ENCODE peak calls at places on chromosomes 5 and 9, in five cellular contexts. One of them, this sample, is unnamed.

GRCh38 chr5:16108418-16108817 is 71.2 kb downstream of the MARCHF11 start:
- DNase-seq in epithelial cell of esophagus: no peak
- DNase-seq in coronary artery: no peak
- DNase-seq in fibroblast of villous mesenchyme: no peak
- DNase-seq in psoas muscle: no peak
- DNase-seq in this sample: no peak

GRCh38 chr9:114031948-114032688 is 46.0 kb downstream of the AMBP start:
- DNase-seq in epithelial cell of esophagus: no peak
- DNase-seq in coronary artery: peak
- DNase-seq in fibroblast of villous mesenchyme: no peak
- DNase-seq in psoas muscle: no peak
- DNase-seq in this sample: no peak

GRCh38 chr9:129907196-129907595 is 71.9 kb downstream of the USP20 start:
- DNase-seq in epithelial cell of esophagus: peak
- DNase-seq in coronary artery: no peak
- DNase-seq in fibroblast of villous mesenchyme: no peak
- DNase-seq in psoas muscle: no peak
- DNase-seq in this sample: no peak

GRCh38 chr9:87684627-87685204 is 41.2 kb upstream of the CTSL start:
- DNase-seq in epithelial cell of esophagus: peak
- DNase-seq in coronary artery: no peak
- DNase-seq in fibroblast of villous mesenchyme: peak
- DNase-seq in psoas muscle: peak
- DNase-seq in this sample: no peak

GRCh38 chr5:89849819-89850515 is 559.6 kb downstream of the CETN3 start:
- DNase-seq in epithelial cell of esophagus: no peak
- DNase-seq in coronary artery: no peak
- DNase-seq in fibroblast of villous mesenchyme: peak
- DNase-seq in psoas muscle: no peak
- DNase-seq in this sample: peak

GRCh38 chr5:144032375-144032774 is 138.1 kb downstream of the YIPF5 start:
- DNase-seq in epithelial cell of esophagus: no peak
- DNase-seq in coronary artery: no peak
- DNase-seq in fibroblast of villous mesenchyme: no peak
- DNase-seq in psoas muscle: peak
- DNase-seq in this sample: no peak

GRCh38 chr9:106920701-106921283 is 57.8 kb downstream of the ZNF462 start:
- DNase-seq in epithelial cell of esophagus: peak
- DNase-seq in coronary artery: no peak
- DNase-seq in fibroblast of villous mesenchyme: peak
- DNase-seq in psoas muscle: no peak
- DNase-seq in this sample: peak

GRCh38 chr9:92943062-92943616 is 4.2 kb upstream of the FGD3 start:
- DNase-seq in epithelial cell of esophagus: no peak
- DNase-seq in coronary artery: no peak
- DNase-seq in fibroblast of villous mesenchyme: no peak
- DNase-seq in psoas muscle: peak
- DNase-seq in this sample: no peak

GRCh38 chr9:112489039-112489546 is 2.5 kb downstream of the KIAA1958 start:
- DNase-seq in epithelial cell of esophagus: no peak
- DNase-seq in coronary artery: no peak
- DNase-seq in fibroblast of villous mesenchyme: no peak
- DNase-seq in psoas muscle: no peak
- DNase-seq in this sample: no peak

GRCh38 chr9:111645806-111646205 is 14.7 kb downstream of the DNAJC25 start:
- DNase-seq in epithelial cell of esophagus: peak
- DNase-seq in coronary artery: no peak
- DNase-seq in fibroblast of villous mesenchyme: peak
- DNase-seq in psoas muscle: no peak
- DNase-seq in this sample: no peak

GRCh38 chr9:127692071-127692470 is 14.7 kb upstream of the CFAP157 start:
- DNase-seq in epithelial cell of esophagus: no peak
- DNase-seq in coronary artery: no peak
- DNase-seq in fibroblast of villous mesenchyme: no peak
- DNase-seq in psoas muscle: no peak
- DNase-seq in this sample: no peak

GRCh38 chr9:20353931-20354652 is 268.2 kb downstream of the MLLT3 start:
- DNase-seq in epithelial cell of esophagus: peak
- DNase-seq in coronary artery: no peak
- DNase-seq in fibroblast of villous mesenchyme: peak
- DNase-seq in psoas muscle: no peak
- DNase-seq in this sample: peak

GRCh38 chr5:80408976-80409926 is 1.4 kb downstream of the ZFYVE16 start:
- DNase-seq in epithelial cell of esophagus: peak
- DNase-seq in coronary artery: no peak
- DNase-seq in fibroblast of villous mesenchyme: peak
- DNase-seq in psoas muscle: no peak
- DNase-seq in this sample: peak

GRCh38 chr5:100904259-100904822 is 1.3 kb upstream of the ST8SIA4 start:
- DNase-seq in epithelial cell of esophagus: no peak
- DNase-seq in coronary artery: no peak
- DNase-seq in fibroblast of villous mesenchyme: no peak
- DNase-seq in psoas muscle: no peak
- DNase-seq in this sample: peak

GRCh38 chr9:134324359-134325095 is 1.7 kb upstream of the RXRA start:
- DNase-seq in epithelial cell of esophagus: no peak
- DNase-seq in coronary artery: no peak
- DNase-seq in fibroblast of villous mesenchyme: peak
- DNase-seq in psoas muscle: peak
- DNase-seq in this sample: no peak

GRCh38 chr5:141605523-141606277 is 13.1 kb downstream of the DIAPH1 start:
- DNase-seq in epithelial cell of esophagus: peak
- DNase-seq in coronary artery: no peak
- DNase-seq in fibroblast of villous mesenchyme: peak
- DNase-seq in psoas muscle: no peak
- DNase-seq in this sample: peak

GRCh38 chr9:124752967-124753366 is 18.1 kb downstream of the NR6A1 start:
- DNase-seq in epithelial cell of esophagus: peak
- DNase-seq in coronary artery: no peak
- DNase-seq in fibroblast of villous mesenchyme: no peak
- DNase-seq in psoas muscle: no peak
- DNase-seq in this sample: peak

GRCh38 chr5:80837679-80838078 is 122.5 kb upstream of the RASGRF2 start:
- DNase-seq in epithelial cell of esophagus: no peak
- DNase-seq in coronary artery: no peak
- DNase-seq in fibroblast of villous mesenchyme: no peak
- DNase-seq in psoas muscle: no peak
- DNase-seq in this sample: no peak

GRCh38 chr9:132896906-132897305 is 18.2 kb downstream of the SPACA9 start:
- DNase-seq in epithelial cell of esophagus: no peak
- DNase-seq in coronary artery: no peak
- DNase-seq in fibroblast of villous mesenchyme: no peak
- DNase-seq in psoas muscle: no peak
- DNase-seq in this sample: no peak

GRCh38 chr5:80399553-80400239 is 8.2 kb upstream of the ZFYVE16 start:
- DNase-seq in epithelial cell of esophagus: peak
- DNase-seq in coronary artery: no peak
- DNase-seq in fibroblast of villous mesenchyme: peak
- DNase-seq in psoas muscle: no peak
- DNase-seq in this sample: peak

GRCh38 chr5:145680169-145680568 is 155.0 kb downstream of the PRELID2 start:
- DNase-seq in epithelial cell of esophagus: peak
- DNase-seq in coronary artery: no peak
- DNase-seq in fibroblast of villous mesenchyme: no peak
- DNase-seq in psoas muscle: no peak
- DNase-seq in this sample: no peak

GRCh38 chr9:15280647-15281046 is 26.4 kb downstream of the TTC39B start:
- DNase-seq in epithelial cell of esophagus: no peak
- DNase-seq in coronary artery: no peak
- DNase-seq in fibroblast of villous mesenchyme: no peak
- DNase-seq in psoas muscle: no peak
- DNase-seq in this sample: no peak

GRCh38 chr5:84228266-84228665 is 156.4 kb downstream of the EDIL3 start:
- DNase-seq in epithelial cell of esophagus: no peak
- DNase-seq in coronary artery: no peak
- DNase-seq in fibroblast of villous mesenchyme: no peak
- DNase-seq in psoas muscle: no peak
- DNase-seq in this sample: no peak

GRCh38 chr9:94031380-94031779 is 52.9 kb upstream of the PTPDC1 start:
- DNase-seq in epithelial cell of esophagus: no peak
- DNase-seq in coronary artery: no peak
- DNase-seq in fibroblast of villous mesenchyme: no peak
- DNase-seq in psoas muscle: no peak
- DNase-seq in this sample: no peak

GRCh38 chr5:95684361-95684760 is 1.6 kb upstream of the SPATA9 start:
- DNase-seq in epithelial cell of esophagus: no peak
- DNase-seq in coronary artery: no peak
- DNase-seq in fibroblast of villous mesenchyme: no peak
- DNase-seq in psoas muscle: no peak
- DNase-seq in this sample: no peak

GRCh38 chr5:72388652-72389051 is 68.5 kb downstream of the PTCD2 start:
- DNase-seq in epithelial cell of esophagus: no peak
- DNase-seq in coronary artery: no peak
- DNase-seq in fibroblast of villous mesenchyme: no peak
- DNase-seq in psoas muscle: peak
- DNase-seq in this sample: no peak

GRCh38 chr5:14444988-14445387 is 136.6 kb upstream of the OTULINL start:
- DNase-seq in epithelial cell of esophagus: peak
- DNase-seq in coronary artery: no peak
- DNase-seq in fibroblast of villous mesenchyme: peak
- DNase-seq in psoas muscle: no peak
- DNase-seq in this sample: no peak

GRCh38 chr9:102049586-102050246 is 311.3 kb upstream of the GRIN3A start:
- DNase-seq in epithelial cell of esophagus: no peak
- DNase-seq in coronary artery: no peak
- DNase-seq in fibroblast of villous mesenchyme: no peak
- DNase-seq in psoas muscle: no peak
- DNase-seq in this sample: no peak

GRCh38 chr9:129203556-129203909 is 25.5 kb upstream of the IER5L start:
- DNase-seq in epithelial cell of esophagus: no peak
- DNase-seq in coronary artery: no peak
- DNase-seq in fibroblast of villous mesenchyme: no peak
- DNase-seq in psoas muscle: no peak
- DNase-seq in this sample: no peak

GRCh38 chr9:131616983-131617604 is 71.8 kb downstream of the PRRT1B start:
- DNase-seq in epithelial cell of esophagus: no peak
- DNase-seq in coronary artery: no peak
- DNase-seq in fibroblast of villous mesenchyme: peak
- DNase-seq in psoas muscle: no peak
- DNase-seq in this sample: no peak

GRCh38 chr5:130289132-130290088 is 385.1 kb downstream of the CHSY3 start:
- DNase-seq in epithelial cell of esophagus: peak
- DNase-seq in coronary artery: no peak
- DNase-seq in fibroblast of villous mesenchyme: peak
- DNase-seq in psoas muscle: no peak
- DNase-seq in this sample: peak

GRCh38 chr9:86043999-86044398 is 55.4 kb downstream of the GOLM1 start:
- DNase-seq in epithelial cell of esophagus: peak
- DNase-seq in coronary artery: peak
- DNase-seq in fibroblast of villous mesenchyme: no peak
- DNase-seq in psoas muscle: no peak
- DNase-seq in this sample: no peak
- TF ChIP-seq CTCF in epithelial cell of esophagus: no peak
- TF ChIP-seq CTCF in coronary artery: no peak
- TF ChIP-seq CTCF in fibroblast of villous mesenchyme: no peak
- TF ChIP-seq CTCF in psoas muscle: no peak
- TF ChIP-seq CTCF in this sample: no peak

GRCh38 chr5:134007581-134008256 is 2.9 kb upstream of the VDAC1 start:
- DNase-seq in epithelial cell of esophagus: no peak
- DNase-seq in coronary artery: no peak
- DNase-seq in fibroblast of villous mesenchyme: no peak
- DNase-seq in psoas muscle: peak
- DNase-seq in this sample: no peak

GRCh38 chr5:134003957-134004625 is 684 bp downstream of the VDAC1 start:
- DNase-seq in epithelial cell of esophagus: peak
- DNase-seq in coronary artery: peak
- DNase-seq in fibroblast of villous mesenchyme: peak
- DNase-seq in psoas muscle: peak
- DNase-seq in this sample: peak

GRCh38 chr5:134005415-134006118 is 792 bp upstream of the VDAC1 start:
- DNase-seq in epithelial cell of esophagus: no peak
- DNase-seq in coronary artery: peak
- DNase-seq in fibroblast of villous mesenchyme: peak
- DNase-seq in psoas muscle: peak
- DNase-seq in this sample: no peak

GRCh38 chr5:134004626-134005414 is at the start of gene VDAC1:
- DNase-seq in epithelial cell of esophagus: peak
- DNase-seq in coronary artery: peak
- DNase-seq in fibroblast of villous mesenchyme: peak
- DNase-seq in psoas muscle: peak
- DNase-seq in this sample: peak

DNA sequence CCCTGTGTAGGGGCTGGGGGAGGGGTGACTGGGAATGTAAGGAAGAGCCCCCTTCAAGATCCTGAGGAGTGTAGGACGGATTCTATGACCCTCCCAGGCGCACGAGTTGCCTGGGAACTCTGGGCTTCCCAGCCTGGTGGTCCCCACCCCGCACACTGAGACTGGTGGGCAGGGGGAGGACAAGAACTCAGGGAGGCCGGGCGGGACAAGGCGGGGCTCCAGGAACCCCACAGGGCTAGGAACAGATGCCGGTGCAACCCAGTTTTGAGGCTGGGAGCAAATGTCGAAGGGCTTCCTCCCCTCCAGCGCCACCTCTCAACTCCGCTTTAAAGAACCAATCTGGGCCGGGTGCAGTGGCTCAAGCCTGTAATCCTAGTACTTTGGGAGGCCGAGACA is 1.3 kb upstream of the VDAC1 start:
- DNase-seq in epithelial cell of esophagus: no peak
- DNase-seq in coronary artery: no peak
- DNase-seq in fibroblast of villous mesenchyme: no peak
- DNase-seq in psoas muscle: no peak
- DNase-seq in this sample: no peak
- H3K4me3 ChIP-seq in epithelial cell of esophagus: no peak
- H3K4me3 ChIP-seq in coronary artery: peak
- H3K4me3 ChIP-seq in fibroblast of villous mesenchyme: peak
- H3K4me3 ChIP-seq in psoas muscle: peak
- H3K4me3 ChIP-seq in this sample: peak

GRCh38 chr9:137582286-137582860 is 3.6 kb upstream of the DPH7 start:
- DNase-seq in epithelial cell of esophagus: peak
- DNase-seq in coronary artery: no peak
- DNase-seq in fibroblast of villous mesenchyme: no peak
- DNase-seq in psoas muscle: peak
- DNase-seq in this sample: no peak
- TF ChIP-seq CTCF in epithelial cell of esophagus: peak
- TF ChIP-seq CTCF in coronary artery: no peak
- TF ChIP-seq CTCF in fibroblast of villous mesenchyme: peak
- TF ChIP-seq CTCF in psoas muscle: peak
- TF ChIP-seq CTCF in this sample: peak

GRCh38 chr5:128407956-128408355 is 130.1 kb downstream of the FBN2 start:
- DNase-seq in epithelial cell of esophagus: peak
- DNase-seq in coronary artery: no peak
- DNase-seq in fibroblast of villous mesenchyme: peak
- DNase-seq in psoas muscle: no peak
- DNase-seq in this sample: no peak
- H3K4me3 ChIP-seq in epithelial cell of esophagus: no peak
- H3K4me3 ChIP-seq in coronary artery: no peak
- H3K4me3 ChIP-seq in fibroblast of villous mesenchyme: no peak
- H3K4me3 ChIP-seq in psoas muscle: no peak
- H3K4me3 ChIP-seq in this sample: no peak